ENCODE peak calls at places on chromosomes 7 and 10, in six cellular contexts. Z, Y, C, A, S and L are unnamed samples.

GRCh38 chr10:11757452-11757819 is 15.3 kb downstream of the ECHDC3 start:
- DNase-seq in Z (no peak), A (no peak), C (no peak), Y (no peak), S (no peak), L (no peak)

GRCh38 chr7:157265051-157265450 is 71.8 kb upstream of the DNAJB6 start:
- DNase-seq in Y (no peak), A (no peak), C (no peak), S (no peak), Z (no peak), L (no peak)

GRCh38 chr10:125003901-125004467 is 62.1 kb downstream of the ZRANB1 start:
- DNase-seq in Z (peak), A (no peak), Y (no peak), C (no peak), S (no peak), L (no peak)

GRCh38 chr7:102101111-102101551 is 185.5 kb upstream of the SH2B2 start:
- DNase-seq in S (no peak), C (no peak), Z (no peak), Y (no peak), A (no peak), L (no peak)

GRCh38 chr7:78510580-78511188 is 712.1 kb downstream of the PHTF2 start:
- DNase-seq in C (no peak), Z (no peak), S (no peak), Y (peak), A (no peak), L (peak)

GRCh38 chr10:46288601-46289206 is 1.9 kb downstream of the ANTXRL start:
- DNase-seq in A (no peak), Z (no peak), C (no peak), Y (no peak), S (no peak), L (no peak)

GRCh38 chr7:103811997-103812396 is 177.5 kb downstream of the RELN start:
- DNase-seq in S (no peak), A (no peak), Z (no peak), Y (no peak), C (no peak), L (no peak)

GRCh38 chr10:28179490-28180099 is 123.3 kb downstream of the MPP7 start:
- DNase-seq in Y (no peak), A (peak), Z (no peak), C (peak), S (no peak), L (peak)

GRCh38 chr7:3552499-3552898 is 251.4 kb downstream of the SDK1 start:
- DNase-seq in S (no peak), Z (no peak), C (no peak), A (no peak), Y (no peak), L (no peak)

GRCh38 chr7:4109481-4110110 is 572.5 kb upstream of the FOXK1 start:
- DNase-seq in C (no peak), Z (no peak), S (no peak), Y (peak), A (no peak), L (no peak)

GRCh38 chr7:77484785-77485184 is 52.3 kb upstream of the PTPN12 start:
- DNase-seq in A (no peak), S (no peak), Y (no peak), C (no peak), Z (no peak), L (no peak)

GRCh38 chr7:106757846-106758245 is 96.9 kb upstream of the CCDC71L start:
- DNase-seq in Z (no peak), Y (no peak), A (no peak), C (no peak), S (no peak), L (no peak)

GRCh38 chr7:82624337-82624736 is 180.8 kb upstream of the CACNA2D1 start:
- DNase-seq in Y (no peak), Z (no peak), C (no peak), S (no peak), A (no peak), L (no peak)

GRCh38 chr10:119341236-119342016 is 134.1 kb downstream of the GRK5 start:
- DNase-seq in C (peak), Z (no peak), S (no peak), Y (no peak), A (peak), L (no peak)

GRCh38 chr7:22111661-22112060 is 166.0 kb upstream of the CDCA7L start:
- DNase-seq in C (no peak), Z (no peak), Y (no peak), A (no peak), S (no peak), L (no peak)